ENCODE peak calls at places on chromosome 3, in six cellular contexts. U is T-cell; R is AG09319; L is T1000; M is iPS-NIHi11; Q is stimulated activated effector memory CD8-positive, alpha-beta T cell treated with anti-CD3 and anti-CD28 coated beads, Interleukin-12 subunit alpha, Interleukin-12 subunit beta, amount 100 ng/mL, for 72 hours. J is an unnamed sample.
A peak's percentile ranks its signal among the peaks of the same experiment; 100 is the strongest.

GRCh38 chr3:99920530-99921376 is 103.1 kb downstream of the CMSS1 start:
- DNase-seq in U (no peak), R (no peak), L (no peak), M (peak; percentile 46), Q (no peak), J (peak; percentile 70)

GRCh38 chr3:119636194-119636593 is 24.2 kb downstream of the POPDC2 start:
- DNase-seq in U (no peak), R (no peak), L (no peak), M (no peak), Q (no peak), J (no peak)

GRCh38 chr3:52521881-52522650 is 11.6 kb downstream of the NT5DC2 start:
- DNase-seq in U (no peak), R (no peak), L (no peak), M (no peak), Q (no peak), J (no peak)

GRCh38 chr3:172647823-172648222 is 63.0 kb downstream of the NCEH1 start:
- DNase-seq in U (no peak), R (no peak), L (no peak), M (peak; percentile 55), Q (no peak), J (peak; percentile 55)

GRCh38 chr3:98994128-98994762 is 92.8 kb upstream of the DCBLD2 start:
- DNase-seq in U (no peak), R (peak; percentile 42), L (no peak), M (peak; percentile 24), Q (no peak), J (peak; percentile 49)

GRCh38 chr3:67788396-67788795 is 134.0 kb upstream of the SUCLG2 start:
- DNase-seq in U (no peak), R (no peak), L (no peak), M (no peak), Q (no peak), J (no peak)

GRCh38 chr3:78665776-78666457 is 1101.9 kb downstream of the ROBO1 start:
- DNase-seq in U (no peak), R (no peak), L (no peak), M (no peak), Q (no peak), J (no peak)

GRCh38 chr3:23834082-23834870 is 28.5 kb downstream of the UBE2E1 start:
- DNase-seq in U (no peak), R (no peak), L (no peak), M (no peak), Q (no peak), J (no peak)

GRCh38 chr3:107993771-107994170 is 97.1 kb downstream of the CD47 start:
- DNase-seq in U (no peak), R (peak; percentile 3), L (no peak), M (no peak), Q (no peak), J (no peak)

GRCh38 chr3:155605571-155605970 is 139.3 kb downstream of the PLCH1 start:
- DNase-seq in U (no peak), R (no peak), L (no peak), M (no peak), Q (no peak), J (no peak)

GRCh38 chr3:132290833-132291232 is 26.4 kb upstream of the ACP3 start:
- DNase-seq in U (no peak), R (peak; percentile 51), L (no peak), M (no peak), Q (no peak), J (peak; percentile 30)

GRCh38 chr3:187973977-187974856 is 179.7 kb upstream of the LPP start:
- DNase-seq in U (no peak), R (no peak), L (no peak), M (no peak), Q (no peak), J (no peak)

GRCh38 chr3:123576119-123576518 is 8.7 kb downstream of the HACD2 start:
- DNase-seq in U (no peak), R (no peak), L (no peak), M (no peak), Q (no peak), J (no peak)

GRCh38 chr3:151468284-151468917 is 7.5 kb upstream of the IGSF10 start:
- DNase-seq in U (peak; percentile 24), R (no peak), L (peak; percentile 5), M (peak; percentile 64), Q (peak; percentile 58), J (peak; percentile 63)

GRCh38 chr3:72665701-72666443 is 182.4 kb downstream of the SHQ1 start:
- DNase-seq in U (peak; percentile 65), R (no peak), L (no peak), M (peak; percentile 65), Q (peak; percentile 76), J (peak; percentile 24)

GRCh38 chr3:114624047-114624445 is 330.2 kb downstream of the TIGIT start:
- DNase-seq in U (no peak), R (peak; percentile 36), L (no peak), M (no peak), Q (no peak), J (peak; percentile 59)

GRCh38 chr3:51379301-51379700 is 5.8 kb upstream of the MANF start:
- DNase-seq in U (no peak), R (no peak), L (no peak), M (no peak), Q (no peak), J (no peak)

GRCh38 chr3:135176881-135177280 is 381.8 kb downstream of the EPHB1 start:
- DNase-seq in U (no peak), R (no peak), L (no peak), M (no peak), Q (no peak), J (no peak)

GRCh38 chr3:196207833-196208607 is 3.2 kb downstream of the ZDHHC19 start:
- DNase-seq in U (peak; percentile 61), R (no peak), L (peak; percentile 19), M (peak; percentile 99), Q (peak; percentile 67), J (no peak)

GRCh38 chr3:78571486-78571885 is 1196.3 kb downstream of the ROBO1 start:
- DNase-seq in U (no peak), R (no peak), L (no peak), M (no peak), Q (no peak), J (no peak)

J was measured in Daoy.